ENCODE peak calls at places on chromosomes 3 and 15, in five cellular contexts. Z, A, V, O and K are unnamed samples.

GRCh38 chr3:57974796-57975388 is 33.3 kb upstream of the FLNB start:
- DNase-seq in Z (no peak), A (no peak), V (peak), O (peak), K (no peak)

GRCh38 chr3:149487598-149488197 is 13.2 kb downstream of the TM4SF4 start:
- DNase-seq in Z (no peak), A (no peak), V (no peak), O (no peak), K (no peak)

GRCh38 chr15:31606261-31606669 is 279.6 kb downstream of the KLF13 start:
- DNase-seq in Z (no peak), A (no peak), V (no peak), O (peak), K (no peak)

GRCh38 chr15:89138999-89139612 is 50.9 kb downstream of the ABHD2 start:
- DNase-seq in Z (no peak), A (no peak), V (no peak), O (no peak), K (no peak)

GRCh38 chr3:54056521-54056920 is 65.8 kb upstream of the CACNA2D3 start:
- DNase-seq in Z (no peak), A (no peak), V (no peak), O (peak), K (no peak)

GRCh38 chr3:186839874-186840641 is 2.5 kb upstream of the ADIPOQ start:
- DNase-seq in Z (no peak), A (no peak), V (peak), O (no peak), K (no peak)

GRCh38 chr3:173066044-173066679 is 74.9 kb downstream of the SPATA16 start:
- DNase-seq in Z (peak), A (no peak), V (peak), O (peak), K (no peak)

GRCh38 chr15:100060276-100060926 is 281.4 kb downstream of the ADAMTS17 start:
- DNase-seq in Z (no peak), A (no peak), V (peak), O (peak), K (peak)

GRCh38 chr3:94799420-94800060 is 736.7 kb downstream of the NSUN3 start:
- DNase-seq in Z (no peak), A (no peak), V (no peak), O (no peak), K (no peak)

GRCh38 chr15:70088887-70089691 is 8.6 kb downstream of the TLE3 start:
- DNase-seq in Z (peak), A (no peak), V (peak), O (no peak), K (no peak)

GRCh38 chr3:14803981-14804834 is 14.6 kb upstream of the FGD5 start:
- DNase-seq in Z (peak), A (no peak), V (peak), O (no peak), K (no peak)

GRCh38 chr15:101514318-101514717 is 24.8 kb upstream of the PCSK6 start:
- DNase-seq in Z (no peak), A (no peak), V (no peak), O (no peak), K (no peak)

GRCh38 chr3:186624598-186624997 is 11.7 kb downstream of the AHSG start:
- DNase-seq in Z (no peak), A (no peak), V (no peak), O (no peak), K (no peak)

GRCh38 chr15:89660556-89660955 is 5.3 kb upstream of the KIF7 start:
- DNase-seq in Z (no peak), A (no peak), V (no peak), O (no peak), K (no peak)

GRCh38 chr15:87492321-87492720 is 764.2 kb downstream of the NTRK3 start:
- DNase-seq in Z (no peak), A (no peak), V (no peak), O (no peak), K (no peak)

GRCh38 chr3:126554560-126555525 is 3.9 kb downstream of the C3orf22 start:
- DNase-seq in Z (peak), A (no peak), V (no peak), O (no peak), K (no peak)

GRCh38 chr15:37010595-37010994 is 89.8 kb downstream of the MEIS2 start:
- DNase-seq in Z (no peak), A (no peak), V (no peak), O (no peak), K (no peak)

GRCh38 chr15:38941399-38941953 is 376.9 kb upstream of the RASGRP1 start:
- DNase-seq in Z (no peak), A (no peak), V (peak), O (peak), K (no peak)

GRCh38 chr15:40928351-40928974 is 677 bp upstream of the DLL4 start:
- DNase-seq in Z (peak), A (no peak), V (no peak), O (no peak), K (peak)

GRCh38 chr3:38000242-38000916 is 9.8 kb downstream of the VILL start:
- DNase-seq in Z (peak), A (no peak), V (no peak), O (no peak), K (no peak)

GRCh38 chr3:125108833-125109540 is 53.2 kb upstream of the HEG1 start:
- DNase-seq in Z (no peak), A (no peak), V (no peak), O (no peak), K (no peak)

GRCh38 chr15:90482124-90483011 is 47.4 kb upstream of the CRTC3 start:
- DNase-seq in Z (no peak), A (no peak), V (peak), O (no peak), K (peak)

GRCh38 chr3:113200351-113200750 is 11.0 kb upstream of the BOC start:
- DNase-seq in Z (no peak), A (no peak), V (no peak), O (no peak), K (no peak)

GRCh38 chr3:68424796-68425460 is 507.4 kb downstream of the TAFA4 start:
- DNase-seq in Z (no peak), A (no peak), V (no peak), O (no peak), K (no peak)

GRCh38 chr3:125032100-125032643 is 23.6 kb downstream of the HEG1 start:
- DNase-seq in Z (peak), A (no peak), V (peak), O (no peak), K (no peak)

GRCh38 chr3:52175416-52176187 is 21.4 kb upstream of the POC1A start:
- DNase-seq in Z (no peak), A (no peak), V (no peak), O (no peak), K (no peak)

GRCh38 chr15:51251591-51251990 is 86.8 kb downstream of the CYP19A1 start:
- DNase-seq in Z (no peak), A (no peak), V (no peak), O (no peak), K (no peak)

GRCh38 chr15:66071160-66071559 is 182.4 kb downstream of the MEGF11 start:
- DNase-seq in Z (no peak), A (no peak), V (no peak), O (no peak), K (peak)

GRCh38 chr3:23094890-23095462 is 108.2 kb upstream of the UBE2E2 start:
- DNase-seq in Z (no peak), A (no peak), V (peak), O (peak), K (no peak)

GRCh38 chr3:167684389-167684993 is 30.7 kb upstream of the WDR49 start:
- DNase-seq in Z (no peak), A (peak), V (peak), O (peak), K (peak)

GRCh38 chr15:94421711-94422110 is 190.3 kb downstream of the MCTP2 start:
- DNase-seq in Z (no peak), A (no peak), V (no peak), O (peak), K (no peak)

GRCh38 chr3:12897537-12898289 is 56.3 kb upstream of the RPL32 start:
- DNase-seq in Z (no peak), A (no peak), V (no peak), O (peak), K (no peak)